ENCODE peak calls at places on chromosomes 6 and 20, in four cellular contexts. G is left lung, Z is cardiac muscle cell, K is brain microvascular endothelial cell. E is an unnamed sample. For H3K36me3, the result is how much of the 10 kb centered on the place peaks cover.

GRCh38 chr6:30678964-30679726 is 6.3 kb upstream of the DHX16 start:
- DNase-seq in G (peak), Z (peak), K (peak), E (peak)

GRCh38 chr20:36311854-36312723 is 6.0 kb downstream of the DLGAP4 start:
- DNase-seq in G (no peak), Z (no peak), K (no peak), E (no peak)

GRCh38 chr20:37095609-37096414 is at the start of gene RBL1:
- DNase-seq in G (peak), Z (peak), K (peak), E (peak)

GRCh38 chr6:64520050-64520449 is 884.4 kb downstream of the PHF3 start:
- DNase-seq in G (no peak), Z (peak), K (peak), E (no peak)

GRCh38 chr20:40431611-40432010 is 257.4 kb downstream of the MAFB start:
- DNase-seq in G (no peak), Z (no peak), K (no peak), E (no peak)

GRCh38 chr6:143744593-143745151 is 66.9 kb downstream of the PHACTR2 start:
- DNase-seq in G (no peak), Z (no peak), K (no peak), E (no peak)

GRCh38 chr6:99905209-99906106 is 88.6 kb downstream of the MCHR2 start:
- DNase-seq in G (no peak), Z (peak), K (peak), E (no peak)

GRCh38 chr20:53847118-53847842 is 223.1 kb downstream of the BCAS1 start:
- DNase-seq in G (no peak), Z (no peak), K (no peak), E (no peak)

GRCh38 chr6:120096861-120097260 is 747.3 kb upstream of the MAN1A1 start:
- DNase-seq in G (no peak), Z (no peak), K (no peak), E (no peak)

GRCh38 chr20:57879437-57880115 is 169.8 kb upstream of the PMEPA1 start:
- DNase-seq in G (no peak), Z (no peak), K (no peak), E (no peak)

GRCh38 chr6:157150076-157150475 is 173.2 kb downstream of the TMEM242 start:
- DNase-seq in G (no peak), Z (peak), K (peak), E (no peak)

GRCh38 chr6:164749126-164749758 is 560.2 kb downstream of the C6orf118 start:
- DNase-seq in G (no peak), Z (peak), K (no peak), E (no peak)

GRCh38 chr20:63487781-63488241 is 11.1 kb downstream of the EEF1A2 start:
- DNase-seq in G (no peak), Z (no peak), K (no peak), E (no peak)

GRCh38 chr20:63486300-63486855 is 12.5 kb downstream of the EEF1A2 start:
- DNase-seq in G (no peak), Z (no peak), K (no peak), E (no peak)

GRCh38 chr20:63487116-63487764 is 11.6 kb downstream of the EEF1A2 start:
- DNase-seq in G (no peak), Z (no peak), K (no peak), E (no peak)

GRCh38 chr20:63490416-63490815 is 8.5 kb downstream of the EEF1A2 start:
- DNase-seq in G (no peak), Z (no peak), K (no peak), E (no peak)

GRCh38 chr20:63488331-63489251 is 10.3 kb downstream of the EEF1A2 start:
- DNase-seq in G (no peak), Z (no peak), K (no peak), E (no peak)
- H3K36me3 ChIP-seq in G (under half), Z (under half), K (under half), E (under half)

GRCh38 chr20:1741309-1742048 is 83.9 kb upstream of the SIRPG start:
- DNase-seq in G (no peak), Z (no peak), K (no peak), E (no peak)
- H3K4me3 ChIP-seq in G (no peak), Z (no peak), K (no peak), E (no peak)

GRCh38 chr6:31836676-31837611 is 9.4 kb downstream of the HSPA1B start:
- DNase-seq in G (no peak), Z (peak), K (no peak), E (no peak)
- H3K36me3 ChIP-seq in G (half or more), Z (under half), K (under half), E (under half)

DNA sequence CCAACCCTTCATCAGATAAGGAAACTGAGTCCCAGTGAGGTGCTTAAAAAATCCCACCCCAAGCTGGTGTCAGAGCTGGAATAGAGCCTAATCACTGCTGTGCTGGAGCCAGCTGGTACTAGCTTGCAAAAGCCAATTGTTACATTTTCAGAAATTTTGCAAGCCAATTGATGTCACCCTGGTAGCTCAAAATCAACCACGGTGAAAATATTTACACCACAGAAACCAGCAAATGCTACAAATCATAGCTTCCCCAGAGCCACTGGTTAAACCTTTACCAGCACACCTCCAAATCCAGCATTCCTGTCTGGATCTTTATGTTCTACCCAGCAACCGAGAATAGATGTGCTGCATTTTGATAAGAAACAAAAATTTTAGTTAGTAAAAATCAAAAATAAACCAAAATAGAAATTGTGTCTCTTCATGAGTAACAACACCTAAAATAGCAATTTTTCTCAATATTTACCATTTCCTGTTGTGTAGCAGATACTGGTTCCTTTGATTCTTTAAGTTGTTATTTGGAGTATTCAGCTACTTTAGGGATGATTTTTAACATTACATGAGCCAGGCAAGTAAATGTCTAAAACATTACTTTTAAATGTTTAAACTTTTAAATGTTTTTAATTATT is 7.2 kb upstream of the LCA5 start:
- DNase-seq in G (no peak), Z (peak), K (peak), E (peak)
- H3K4me3 ChIP-seq in G (no peak), Z (peak), K (no peak), E (peak)

DNA sequence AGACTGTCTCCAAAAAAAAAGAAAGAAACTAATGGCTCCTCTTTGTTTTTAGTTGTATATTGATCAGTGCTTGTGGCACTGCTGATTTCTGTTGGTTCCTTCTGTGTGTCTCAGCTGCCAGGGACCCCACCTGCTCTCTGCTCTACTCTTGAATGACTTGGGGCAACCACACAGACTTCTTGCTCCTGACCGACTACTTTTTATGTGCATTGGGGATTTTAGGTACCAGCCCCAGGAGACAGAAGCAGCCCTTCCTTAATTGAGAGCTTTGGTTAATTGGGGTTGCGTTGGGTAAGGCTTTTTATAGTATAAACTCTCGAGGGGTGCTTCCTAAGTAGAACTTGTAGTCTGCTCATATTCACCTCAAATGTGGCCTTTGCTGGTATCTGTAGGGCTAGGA is 6.9 kb downstream of the STK35 start:
- DNase-seq in G (no peak), Z (no peak), K (no peak), E (no peak)
- H3K36me3 ChIP-seq in G (under half), Z (under half), K (under half), E (under half)

DNA sequence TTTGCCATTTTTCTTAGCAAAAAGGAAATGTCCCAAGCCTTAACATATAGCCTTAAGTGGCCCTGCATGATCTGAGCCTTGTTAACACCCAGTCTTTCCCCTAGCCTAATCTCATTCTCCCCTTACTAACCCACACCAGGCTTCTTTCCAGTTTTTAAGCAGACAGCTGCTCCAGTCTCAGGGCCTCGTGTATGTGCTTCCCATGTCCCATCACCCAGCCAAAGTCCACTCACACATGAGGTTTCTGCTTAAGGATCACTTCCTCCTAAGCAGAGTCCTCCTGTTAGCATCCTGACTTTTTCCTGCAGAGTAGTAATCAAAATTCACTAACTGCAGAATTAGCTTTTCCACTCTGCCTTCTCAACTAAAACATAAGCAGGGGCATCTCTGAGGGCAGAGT is 96.1 kb downstream of the SMLR1 start:
- DNase-seq in G (no peak), Z (no peak), K (no peak), E (no peak)
- H3K4me3 ChIP-seq in G (no peak), Z (no peak), K (no peak), E (no peak)

DNA sequence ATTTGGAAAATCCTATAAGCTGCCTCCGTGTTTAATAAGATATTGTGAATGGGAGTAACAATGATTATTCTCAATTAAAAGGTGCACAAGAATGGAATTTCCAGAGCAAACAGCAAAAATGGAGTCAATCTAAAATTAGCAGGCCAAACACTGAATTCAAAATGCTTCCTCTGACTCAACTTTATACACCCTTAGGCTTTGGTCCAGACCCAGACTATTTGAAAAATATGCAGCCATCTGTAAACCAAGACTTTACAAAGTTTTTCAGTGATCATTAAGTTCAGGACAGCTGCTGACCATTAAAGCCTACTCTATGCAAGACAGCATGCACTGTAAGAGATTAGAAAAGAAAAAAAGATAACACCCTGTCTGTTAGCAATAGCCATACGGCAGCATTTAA is 39.4 kb upstream of the CCN6 start:
- DNase-seq in G (no peak), Z (peak), K (no peak), E (no peak)
- H3K36me3 ChIP-seq in G (under half), Z (under half), K (under half), E (under half)

GRCh38 chr20:22690000-22690399 is 105.6 kb upstream of the FOXA2 start:
- DNase-seq in G (no peak), Z (no peak), K (no peak), E (no peak)

GRCh38 chr20:22692119-22692475 is 107.7 kb upstream of the FOXA2 start:
- DNase-seq in G (no peak), Z (no peak), K (no peak), E (no peak)

GRCh38 chr20:22690616-22691179 is 106.3 kb upstream of the FOXA2 start:
- DNase-seq in G (no peak), Z (no peak), K (no peak), E (no peak)

GRCh38 chr20:22689246-22689645 is 104.9 kb upstream of the FOXA2 start:
- DNase-seq in G (no peak), Z (no peak), K (no peak), E (no peak)

DNA sequence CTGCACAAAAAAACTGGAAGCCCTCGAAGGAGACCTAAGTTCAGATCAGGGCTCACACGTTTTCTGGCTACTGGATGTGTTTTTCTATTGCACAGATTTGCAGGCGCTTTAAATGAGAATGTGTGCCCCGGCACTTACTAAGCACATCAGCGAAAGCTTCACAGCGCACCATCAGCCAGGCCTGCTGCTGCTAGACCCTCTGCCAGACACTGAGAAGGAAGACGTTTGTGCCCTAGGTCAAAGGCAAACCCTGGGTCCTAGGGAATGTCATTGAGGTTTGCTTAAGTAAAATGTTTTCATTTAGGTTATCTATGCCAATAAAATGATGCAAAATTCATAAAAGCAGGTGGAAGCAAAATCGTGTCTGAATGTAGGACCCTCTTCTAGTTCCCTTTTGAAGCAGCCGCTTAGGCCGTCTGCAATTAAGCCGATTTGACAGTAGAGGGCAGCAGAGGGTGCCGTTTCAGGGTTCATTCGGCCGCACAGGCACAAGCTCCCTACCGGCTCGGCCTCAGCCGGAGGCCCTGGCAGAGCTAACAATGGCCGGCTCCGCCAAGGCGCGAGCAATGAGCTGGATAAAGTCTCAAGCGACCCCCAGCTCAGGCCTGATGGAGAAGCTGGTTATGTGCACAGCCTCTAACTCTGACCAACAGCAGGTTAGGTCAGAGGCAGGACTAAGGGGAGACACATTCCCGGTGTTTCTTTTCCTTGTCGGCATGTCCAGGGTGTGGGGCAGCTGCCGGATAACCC is 107.2 kb upstream of the FOXA2 start:
- DNase-seq in G (peak), Z (peak), K (peak), E (peak)
- H3K4me3 ChIP-seq in G (no peak), Z (no peak), K (no peak), E (no peak)

DNA sequence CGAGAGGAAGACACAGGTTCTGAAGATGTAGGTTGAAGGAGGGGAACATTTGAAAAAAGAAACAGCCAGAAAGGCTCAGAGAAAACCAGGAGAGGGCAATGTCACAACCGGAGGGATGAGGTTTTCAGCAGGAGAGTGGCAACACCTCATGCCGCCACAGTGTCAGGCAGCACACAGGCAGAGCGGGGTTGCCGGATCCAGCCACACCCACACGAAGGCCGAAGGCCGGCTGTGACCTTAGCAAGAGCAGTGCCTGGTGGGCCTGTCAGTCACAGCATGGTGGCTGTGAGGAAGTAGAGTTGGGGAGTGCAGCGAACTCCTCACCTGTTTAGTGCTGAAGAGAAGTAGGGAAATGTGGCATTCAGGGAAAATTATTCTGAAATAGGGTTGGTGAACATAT is 14.0 kb downstream of the HDDC2 start:
- DNase-seq in G (no peak), Z (no peak), K (no peak), E (no peak)
- H3K36me3 ChIP-seq in G (half or more), Z (under half), K (under half), E (under half)

E was measured in GM06990.